ENCODE peak calls at places on chromosomes 7 and 10, in eight cellular contexts. B is neural progenitor cell, H is dorsolateral prefrontal cortex, Z is RWPE1, O is ovary, Y is thoracic aorta, X is uterus, K is HCT116. V is an unnamed sample.

GRCh38 chr7:155449880-155450557 is 7.9 kb upstream of the EN2 start:
- DNase-seq in B (no peak), H (no peak), Z (no peak), O (no peak), Y (no peak), X (no peak), K (no peak), V (no peak)

GRCh38 chr10:340646-341045 is 205.4 kb downstream of the ZMYND11 start:
- DNase-seq in B (no peak), H (no peak), Z (no peak), O (no peak), Y (no peak), X (no peak), K (no peak), V (no peak)

GRCh38 chr7:81150951-81151361 is 232.1 kb upstream of the SEMA3C start:
- DNase-seq in B (peak; percentile 35), H (peak; percentile 31), Z (no peak), O (no peak), Y (no peak), X (no peak), K (no peak), V (peak; percentile 38)

GRCh38 chr10:45647118-45647517 is 25.5 kb downstream of the ZFAND4 start:
- DNase-seq in B (no peak), H (no peak), Z (no peak), O (no peak), Y (no peak), X (no peak), K (no peak), V (no peak)

GRCh38 chr7:42095791-42096190 is 141.2 kb downstream of the GLI3 start:
- DNase-seq in B (no peak), H (no peak), Z (no peak), O (no peak), Y (no peak), X (no peak), K (no peak), V (no peak)

GRCh38 chr7:31100445-31100844 is 48.3 kb downstream of the ADCYAP1R1 start:
- DNase-seq in B (no peak), H (no peak), Z (no peak), O (no peak), Y (no peak), X (no peak), K (no peak), V (no peak)

GRCh38 chr7:132049462-132050304 is 493.3 kb upstream of the PODXL start:
- DNase-seq in B (peak; percentile 69), H (no peak), Z (no peak), O (no peak), Y (no peak), X (no peak), K (peak; percentile 16), V (no peak)

GRCh38 chr10:45532501-45532900 is 140.1 kb downstream of the ZFAND4 start:
- DNase-seq in B (no peak), H (no peak), Z (no peak), O (no peak), Y (no peak), X (no peak), K (no peak), V (no peak)

GRCh38 chr7:157438121-157439025 is 101.6 kb downstream of the DNAJB6 start:
- DNase-seq in B (no peak), H (no peak), Z (no peak), O (peak; percentile 2), Y (no peak), X (no peak), K (no peak), V (peak; percentile 1)

GRCh38 chr10:69360485-69361302 is 56.0 kb downstream of the TACR2 start:
- DNase-seq in B (no peak), H (peak; percentile 53), Z (peak; percentile 93), O (peak; percentile 71), Y (peak; percentile 73), X (peak; percentile 83), K (no peak), V (peak; percentile 94)

GRCh38 chr7:155508372-155509024 is 37.9 kb downstream of the CNPY1 start:
- DNase-seq in B (no peak), H (no peak), Z (no peak), O (no peak), Y (no peak), X (no peak), K (no peak), V (no peak)

DNA sequence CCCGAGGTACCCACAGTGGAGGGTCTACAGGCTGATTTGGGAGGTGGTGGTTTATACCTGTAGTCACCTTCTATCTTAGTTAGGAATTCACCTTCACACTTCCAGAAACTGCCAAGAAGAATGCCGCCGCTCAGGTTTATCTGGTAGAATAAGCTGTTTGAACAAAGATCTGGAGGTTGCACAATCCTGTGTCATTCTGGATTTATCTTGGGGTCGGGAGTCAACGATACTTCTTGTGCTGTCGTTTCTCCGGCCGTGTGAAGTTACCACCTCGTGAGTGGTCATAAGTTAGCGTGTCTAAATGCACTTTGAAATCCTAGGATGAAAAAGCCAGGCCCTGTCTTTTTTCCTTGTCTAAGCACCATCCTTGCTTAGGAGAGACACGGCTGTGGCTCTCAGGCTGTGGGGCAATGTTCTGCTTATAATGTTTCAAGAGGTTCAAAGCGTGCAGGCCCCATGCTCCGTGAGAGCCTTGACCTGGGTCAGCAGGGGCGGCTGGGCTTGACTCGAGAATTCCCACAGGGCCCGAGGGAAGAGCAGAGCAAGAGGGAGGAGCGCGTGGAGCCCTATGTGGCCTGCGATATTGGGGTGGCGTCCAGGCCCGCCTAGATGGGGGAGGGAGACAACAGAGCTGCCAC is 35.5 kb downstream of the GRIFIN start:
- DNase-seq in B (no peak), H (no peak), Z (peak; percentile 41), O (no peak), Y (no peak), X (no peak), K (no peak), V (no peak)
- H3K27ac ChIP-seq in B (no peak overlapping the region), H (no peak overlapping the region), Z (no peak overlapping the region), O (no peak overlapping the region), Y (no peak overlapping the region), X (no peak overlapping the region), K (no peak overlapping the region), V (no peak overlapping the region)

GRCh38 chr10:59965899-59966650 is 59.7 kb upstream of the CCDC6 start:
- DNase-seq in B (no peak), H (peak; percentile 51), Z (no peak), O (no peak), Y (no peak), X (no peak), K (no peak), V (no peak)

GRCh38 chr10:59968705-59969104 is 62.3 kb upstream of the CCDC6 start:
- DNase-seq in B (no peak), H (no peak), Z (no peak), O (no peak), Y (no peak), X (no peak), K (no peak), V (no peak)

GRCh38 chr10:59970396-59971368 is 64.3 kb upstream of the CCDC6 start:
- DNase-seq in B (no peak), H (no peak), Z (no peak), O (no peak), Y (no peak), X (no peak), K (no peak), V (no peak)

GRCh38 chr10:59962755-59963154 is 56.4 kb upstream of the CCDC6 start:
- DNase-seq in B (no peak), H (no peak), Z (no peak), O (no peak), Y (no peak), X (no peak), K (no peak), V (no peak)

DNA sequence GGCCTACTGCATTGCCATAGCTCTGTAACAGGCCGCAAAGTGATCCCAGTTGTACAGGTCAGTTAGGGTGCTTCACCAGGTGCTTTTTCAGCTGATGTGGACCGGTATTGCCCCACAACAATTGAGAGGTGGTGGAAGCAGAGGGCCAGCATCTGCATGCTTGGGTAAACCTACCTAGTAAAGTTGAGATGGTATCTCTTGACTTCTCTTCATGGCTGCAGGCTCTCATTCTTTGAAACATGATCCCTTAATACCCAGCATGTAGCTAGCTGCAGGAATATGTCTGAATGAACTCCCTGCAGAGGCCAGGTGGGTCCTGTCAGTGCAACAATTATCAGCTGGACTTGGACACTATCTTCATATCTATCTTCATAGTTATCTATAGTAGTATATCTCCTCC is 60.7 kb upstream of the CCDC6 start:
- DNase-seq in B (no peak), H (no peak), Z (no peak), O (no peak), Y (no peak), X (no peak), K (no peak), V (no peak)
- H3K27ac ChIP-seq in B (no peak overlapping the region), H (no peak overlapping the region), Z (no peak overlapping the region), O (no peak overlapping the region), Y (no peak overlapping the region), X (no peak overlapping the region), K (no peak overlapping the region), V (no peak overlapping the region)

DNA sequence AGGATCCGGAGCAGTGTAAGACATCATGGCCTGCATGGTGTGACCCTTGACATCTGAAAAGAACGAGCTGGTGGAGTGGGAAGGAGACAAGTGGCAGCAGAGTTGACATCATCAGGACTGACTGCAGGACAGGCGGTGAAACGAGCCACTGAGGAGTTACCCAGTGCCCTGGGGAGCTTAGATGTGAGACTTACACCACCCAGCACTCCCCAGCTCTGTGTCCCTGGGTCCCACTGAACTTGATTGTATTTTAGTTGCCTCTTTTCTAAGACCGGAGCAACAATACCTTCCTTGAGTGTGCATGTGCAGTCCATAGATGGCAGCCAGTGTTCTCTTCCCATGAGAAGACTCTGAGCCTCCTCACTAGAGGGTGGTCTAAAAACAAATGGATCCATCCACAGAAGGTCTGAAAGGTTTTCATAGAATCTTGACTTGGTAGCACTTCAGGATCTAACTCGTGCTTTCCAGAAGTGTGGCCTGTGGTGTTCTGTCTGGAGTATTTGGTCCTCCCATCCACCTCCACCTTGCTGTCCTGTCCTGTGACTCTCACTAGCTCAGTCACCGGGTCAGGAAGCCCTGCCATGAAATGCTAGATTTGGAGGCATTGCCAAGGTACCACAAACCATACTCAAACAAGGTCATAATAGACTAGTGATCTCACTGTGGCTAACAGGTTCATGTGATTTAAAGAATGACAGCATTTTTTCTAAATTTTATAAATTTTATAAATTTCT is 59.0 kb downstream of the IKZF1 start:
- DNase-seq in B (no peak), H (no peak), Z (no peak), O (no peak), Y (no peak), X (no peak), K (no peak), V (no peak)
- H3K27ac ChIP-seq in B (no peak overlapping the region), H (no peak overlapping the region), Z (no peak overlapping the region), O (no peak overlapping the region), Y (no peak overlapping the region), X (no peak overlapping the region), K (no peak overlapping the region), V (no peak overlapping the region)

GRCh38 chr10:4848341-4849041 is 22.5 kb downstream of the AKR1E2 start:
- DNase-seq in B (no peak), H (no peak), Z (no peak), O (no peak), Y (no peak), X (no peak), K (no peak), V (no peak)

GRCh38 chr10:4845766-4846165 is 19.8 kb downstream of the AKR1E2 start:
- DNase-seq in B (no peak), H (no peak), Z (no peak), O (no peak), Y (no peak), X (no peak), K (no peak), V (no peak)

GRCh38 chr10:4849555-4850242 is 23.7 kb downstream of the AKR1E2 start:
- DNase-seq in B (peak; percentile 94), H (peak; percentile 96), Z (peak; percentile 79), O (peak; percentile 91), Y (peak; percentile 82), X (peak; percentile 88), K (peak; percentile 88), V (peak; percentile 85)

GRCh38 chr10:4849042-4849402 is 23.0 kb downstream of the AKR1E2 start:
- DNase-seq in B (no peak), H (no peak), Z (no peak), O (no peak), Y (no peak), X (no peak), K (no peak), V (no peak)

GRCh38 chr10:4847580-4848020 is 21.6 kb downstream of the AKR1E2 start:
- DNase-seq in B (no peak), H (no peak), Z (peak; percentile 57), O (no peak), Y (no peak), X (no peak), K (no peak), V (no peak)
- H3K27ac ChIP-seq in B (no peak overlapping the region), H (no peak overlapping the region), Z (peak overlapping the region; percentile 57), O (no peak overlapping the region), Y (peak overlapping the region; percentile 2), X (no peak overlapping the region), K (no peak overlapping the region), V (no peak overlapping the region)

V was measured in gastrocnemius medialis.